ENCODE peak calls at places on chromosomes 4 and X, in seven cellular contexts. Y is GM12878, U is K562, T is GM12892, Q is HepG2, F is H1, W is GM12891. A is an unnamed sample.

GRCh38 chrX:20029728-20030127 is 38.9 kb upstream of the BCLAF3 start:
- DNase-seq in Y (peak), U (no peak), T (no peak), Q (peak), F (no peak), W (no peak), A (no peak)

GRCh38 chr4:18931643-18932373 is 910.3 kb upstream of the LCORL start:
- DNase-seq in Y (no peak), U (no peak), T (no peak), Q (no peak), F (no peak), W (no peak), A (no peak)

GRCh38 chr4:70660106-70660505 is 6.2 kb downstream of the JCHAIN start:
- DNase-seq in Y (no peak), U (no peak), T (no peak), Q (no peak), F (no peak), W (no peak), A (no peak)

GRCh38 chr4:4289055-4289454 is 899 bp downstream of the LYAR start:
- DNase-seq in Y (no peak), U (no peak), T (no peak), Q (no peak), F (no peak), W (no peak), A (no peak)

GRCh38 chr4:130053723-130054122 is 957.8 kb downstream of the C4orf33 start:
- DNase-seq in Y (no peak), U (no peak), T (no peak), Q (peak), F (no peak), W (no peak), A (no peak)

GRCh38 chrX:136162827-136163427 is 15.6 kb downstream of the FHL1 start:
- DNase-seq in Y (no peak), U (peak), T (no peak), Q (peak), F (peak), W (no peak), A (peak)

GRCh38 chr4:114921790-114922581 is 191.4 kb downstream of the NDST4 start:
- DNase-seq in Y (no peak), U (no peak), T (no peak), Q (peak), F (peak), W (no peak), A (no peak)

GRCh38 chrX:43586855-43587254 is 69.2 kb upstream of the MAOA start:
- DNase-seq in Y (no peak), U (no peak), T (no peak), Q (no peak), F (no peak), W (no peak), A (no peak)

GRCh38 chr4:9969526-9970398 is 51.5 kb downstream of the SLC2A9 start:
- DNase-seq in Y (no peak), U (no peak), T (no peak), Q (no peak), F (no peak), W (no peak), A (no peak)

GRCh38 chrX:24485976-24486680 is 21.0 kb downstream of the PDK3 start:
- DNase-seq in Y (no peak), U (no peak), T (no peak), Q (peak), F (no peak), W (no peak), A (no peak)

GRCh38 chr4:166924456-166924855 is 309.8 kb downstream of the SPOCK3 start:
- DNase-seq in Y (no peak), U (no peak), T (no peak), Q (no peak), F (no peak), W (no peak), A (no peak)

DNA sequence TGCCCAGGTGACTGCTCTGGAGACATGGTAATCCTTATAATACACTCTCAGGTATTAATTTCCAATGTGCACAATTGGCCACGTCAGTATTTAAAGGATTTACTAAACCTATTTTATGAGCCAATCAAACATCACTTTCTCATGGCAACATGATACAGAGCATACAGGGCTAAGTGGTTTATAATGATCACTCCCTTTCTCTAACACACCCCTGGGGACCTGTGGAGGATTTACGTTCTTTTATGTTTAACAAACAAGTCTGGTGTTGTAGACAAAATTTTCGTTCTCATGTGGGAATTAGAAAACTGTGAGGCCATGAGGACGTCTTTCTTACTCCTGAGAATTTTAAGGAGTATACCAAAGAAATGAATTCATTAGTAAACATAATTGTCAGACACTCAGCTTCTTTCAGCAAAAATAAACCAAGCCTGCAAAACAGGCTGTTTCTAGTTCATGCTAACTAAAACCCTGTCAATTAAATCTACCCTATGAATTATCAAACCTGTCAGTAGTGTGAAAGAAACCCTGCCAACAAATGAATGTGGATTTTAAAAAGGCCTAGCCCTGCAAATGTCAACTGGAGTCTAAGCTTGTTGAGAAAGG is 155.8 kb downstream of the PDGFC start:
- DNase-seq in Y (no peak), U (no peak), T (no peak), Q (no peak), F (no peak), W (no peak), A (no peak)
- TF ChIP-seq TAF1 in Y (no peak), U (no peak), T (no peak), Q (no peak), F (no peak), W (no peak), A (no peak)

DNA sequence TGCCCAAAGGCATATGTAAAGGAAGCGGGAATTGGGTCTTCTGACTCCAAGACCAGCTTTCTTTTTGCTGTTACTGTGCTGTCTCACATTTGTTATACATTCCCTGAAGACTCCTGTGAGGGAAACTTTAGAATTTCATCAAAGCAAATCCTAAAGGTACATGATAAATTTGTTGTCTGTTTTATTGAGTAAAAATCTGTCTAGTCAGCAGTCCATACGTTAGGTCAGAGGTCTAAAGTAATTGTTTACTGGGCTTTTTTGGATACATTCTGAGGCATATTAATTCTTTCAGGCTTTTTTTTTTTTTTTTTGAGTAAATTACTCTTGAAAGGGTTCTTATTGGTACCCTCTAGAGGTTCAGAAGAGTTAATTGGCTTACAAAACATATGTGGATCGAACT is 347.2 kb downstream of the RPA4 start:
- DNase-seq in Y (no peak), U (no peak), T (no peak), Q (no peak), F (no peak), W (no peak), A (no peak)
- TF ChIP-seq TAF1 in Y (no peak), U (no peak), T (no peak), Q (no peak), F (no peak), W (no peak), A (no peak)

GRCh38 chr4:173937871-173938270 is 345.6 kb downstream of the FBXO8 start:
- DNase-seq in Y (no peak), U (no peak), T (no peak), Q (no peak), F (no peak), W (no peak), A (no peak)

GRCh38 chr4:173932701-173933100 is 350.8 kb downstream of the FBXO8 start:
- DNase-seq in Y (no peak), U (no peak), T (no peak), Q (no peak), F (no peak), W (no peak), A (no peak)

GRCh38 chr4:173935622-173936405 is 347.7 kb downstream of the FBXO8 start:
- DNase-seq in Y (no peak), U (no peak), T (no peak), Q (no peak), F (no peak), W (no peak), A (no peak)

GRCh38 chr4:173934201-173934600 is 349.3 kb downstream of the FBXO8 start:
- DNase-seq in Y (no peak), U (no peak), T (no peak), Q (no peak), F (no peak), W (no peak), A (no peak)

DNA sequence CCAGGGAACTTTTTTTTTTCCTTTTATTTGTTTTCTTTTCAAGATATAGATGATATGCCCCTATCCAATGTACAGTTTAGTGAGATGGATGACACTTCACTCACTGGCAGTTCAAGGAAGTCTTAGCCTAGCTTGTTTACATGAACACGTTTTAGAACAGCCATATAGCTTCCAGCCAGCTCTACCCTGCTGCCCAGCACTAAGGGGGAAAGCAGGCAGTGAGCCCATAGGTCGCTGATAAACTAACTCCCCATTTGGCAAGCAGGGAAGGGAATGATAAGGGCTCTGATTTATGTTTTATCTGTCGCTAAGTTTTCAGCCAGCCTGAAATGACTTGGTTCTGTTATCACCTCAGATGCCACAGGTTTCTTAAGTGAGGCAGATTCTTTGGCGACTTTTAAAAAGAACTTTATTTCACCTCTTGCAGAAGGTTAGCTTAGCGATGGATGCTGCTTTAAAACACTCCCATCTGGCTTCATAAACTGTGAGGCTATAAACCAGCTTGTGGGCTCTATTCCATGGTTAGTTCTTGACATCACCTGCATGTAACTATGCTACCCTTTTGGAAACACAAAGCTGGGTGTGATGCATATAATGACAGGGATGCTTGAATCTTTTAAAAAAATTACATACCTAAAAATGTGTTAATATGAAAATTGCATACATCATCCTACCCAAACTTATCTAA is 348.4 kb downstream of the FBXO8 start:
- DNase-seq in Y (no peak), U (no peak), T (no peak), Q (no peak), F (no peak), W (no peak), A (peak)
- TF ChIP-seq TAF1 in Y (no peak), U (no peak), T (no peak), Q (no peak), F (no peak), W (no peak), A (no peak)

GRCh38 chr4:145045180-145045579 is 52.8 kb downstream of the ANAPC10 start:
- DNase-seq in Y (peak), U (no peak), T (no peak), Q (no peak), F (no peak), W (no peak), A (no peak)

GRCh38 chr4:145043306-145043705 is 54.7 kb downstream of the ANAPC10 start:
- DNase-seq in Y (no peak), U (no peak), T (no peak), Q (no peak), F (no peak), W (no peak), A (no peak)

GRCh38 chr4:145042601-145043000 is 55.4 kb downstream of the ANAPC10 start:
- DNase-seq in Y (no peak), U (no peak), T (no peak), Q (no peak), F (no peak), W (no peak), A (no peak)

GRCh38 chr4:145047151-145047550 is 50.8 kb downstream of the ANAPC10 start:
- DNase-seq in Y (peak), U (no peak), T (no peak), Q (no peak), F (no peak), W (no peak), A (no peak)

GRCh38 chr4:145044341-145044740 is 53.7 kb downstream of the ANAPC10 start:
- DNase-seq in Y (no peak), U (no peak), T (no peak), Q (no peak), F (no peak), W (no peak), A (no peak)
- TF ChIP-seq TAF1 in Y (no peak), U (no peak), T (no peak), Q (no peak), F (no peak), W (no peak), A (no peak)